ENCODE peak calls at places on chromosome 10, in four cellular contexts. One of them, this sample, is unnamed. For H3K27me3, the result is how much of the 10 kb centered on the place peaks cover.

GRCh38 chr10:95469676-95470075 is 91.5 kb downstream of the SORBS1 start:
- DNase-seq in NT2/D1: no peak
- DNase-seq in mammary epithelial cell: no peak
- DNase-seq in MM.1S: no peak
- DNase-seq in this sample: no peak

GRCh38 chr10:44383749-44384600 is 922 bp downstream of the CXCL12 start:
- DNase-seq in NT2/D1: no peak
- DNase-seq in mammary epithelial cell: peak
- DNase-seq in MM.1S: no peak
- DNase-seq in this sample: peak

GRCh38 chr10:31749293-31749692 is 179.3 kb downstream of the ARHGAP12 start:
- DNase-seq in NT2/D1: no peak
- DNase-seq in mammary epithelial cell: no peak
- DNase-seq in MM.1S: no peak
- DNase-seq in this sample: no peak

GRCh38 chr10:106795619-106796018 is 368.9 kb downstream of the SORCS1 start:
- DNase-seq in NT2/D1: peak
- DNase-seq in mammary epithelial cell: no peak
- DNase-seq in MM.1S: peak
- DNase-seq in this sample: peak

GRCh38 chr10:131947631-131948347 is 33.9 kb downstream of the BNIP3 start:
- DNase-seq in NT2/D1: no peak
- DNase-seq in mammary epithelial cell: peak
- DNase-seq in MM.1S: no peak
- DNase-seq in this sample: peak

GRCh38 chr10:121930729-121931085 is 2.9 kb upstream of the ATE1 start:
- DNase-seq in NT2/D1: no peak
- DNase-seq in mammary epithelial cell: no peak
- DNase-seq in MM.1S: no peak
- DNase-seq in this sample: no peak

GRCh38 chr10:135601-136464 is 578 bp downstream of the ZMYND11 start:
- DNase-seq in NT2/D1: no peak
- DNase-seq in mammary epithelial cell: peak
- DNase-seq in MM.1S: peak
- DNase-seq in this sample: peak

GRCh38 chr10:29578457-29578856 is 56.3 kb downstream of the SVIL start:
- DNase-seq in NT2/D1: no peak
- DNase-seq in mammary epithelial cell: no peak
- DNase-seq in MM.1S: no peak
- DNase-seq in this sample: no peak

GRCh38 chr10:13296476-13296875 is 3.4 kb downstream of the PHYH start:
- DNase-seq in NT2/D1: no peak
- DNase-seq in mammary epithelial cell: no peak
- DNase-seq in MM.1S: no peak
- DNase-seq in this sample: no peak

GRCh38 chr10:98259606-98260319 is 8.2 kb downstream of the LOXL4 start:
- DNase-seq in NT2/D1: no peak
- DNase-seq in mammary epithelial cell: no peak
- DNase-seq in MM.1S: no peak
- DNase-seq in this sample: no peak

GRCh38 chr10:73785721-73786511 is 510 bp downstream of the ZSWIM8 start:
- DNase-seq in NT2/D1: no peak
- DNase-seq in mammary epithelial cell: peak
- DNase-seq in MM.1S: peak
- DNase-seq in this sample: peak

GRCh38 chr10:47358457-47358856 is 10.3 kb downstream of the RBP3 start:
- DNase-seq in NT2/D1: no peak
- DNase-seq in mammary epithelial cell: no peak
- DNase-seq in MM.1S: no peak
- DNase-seq in this sample: no peak

GRCh38 chr10:128448796-128449195 is 322.6 kb upstream of the MKI67 start:
- DNase-seq in NT2/D1: no peak
- DNase-seq in mammary epithelial cell: no peak
- DNase-seq in MM.1S: no peak
- DNase-seq in this sample: no peak

GRCh38 chr10:88395677-88396076 is 187.4 kb downstream of the RNLS start:
- DNase-seq in NT2/D1: no peak
- DNase-seq in mammary epithelial cell: peak
- DNase-seq in MM.1S: no peak
- DNase-seq in this sample: no peak

GRCh38 chr10:71771821-71772617 is 1.3 kb downstream of the VSIR start:
- DNase-seq in NT2/D1: no peak
- DNase-seq in mammary epithelial cell: peak
- DNase-seq in MM.1S: no peak
- DNase-seq in this sample: peak
- H3K9ac ChIP-seq in NT2/D1: no peak
- H3K9ac ChIP-seq in mammary epithelial cell: peak
- H3K9ac ChIP-seq in MM.1S: no peak
- H3K9ac ChIP-seq in this sample: peak

DNA sequence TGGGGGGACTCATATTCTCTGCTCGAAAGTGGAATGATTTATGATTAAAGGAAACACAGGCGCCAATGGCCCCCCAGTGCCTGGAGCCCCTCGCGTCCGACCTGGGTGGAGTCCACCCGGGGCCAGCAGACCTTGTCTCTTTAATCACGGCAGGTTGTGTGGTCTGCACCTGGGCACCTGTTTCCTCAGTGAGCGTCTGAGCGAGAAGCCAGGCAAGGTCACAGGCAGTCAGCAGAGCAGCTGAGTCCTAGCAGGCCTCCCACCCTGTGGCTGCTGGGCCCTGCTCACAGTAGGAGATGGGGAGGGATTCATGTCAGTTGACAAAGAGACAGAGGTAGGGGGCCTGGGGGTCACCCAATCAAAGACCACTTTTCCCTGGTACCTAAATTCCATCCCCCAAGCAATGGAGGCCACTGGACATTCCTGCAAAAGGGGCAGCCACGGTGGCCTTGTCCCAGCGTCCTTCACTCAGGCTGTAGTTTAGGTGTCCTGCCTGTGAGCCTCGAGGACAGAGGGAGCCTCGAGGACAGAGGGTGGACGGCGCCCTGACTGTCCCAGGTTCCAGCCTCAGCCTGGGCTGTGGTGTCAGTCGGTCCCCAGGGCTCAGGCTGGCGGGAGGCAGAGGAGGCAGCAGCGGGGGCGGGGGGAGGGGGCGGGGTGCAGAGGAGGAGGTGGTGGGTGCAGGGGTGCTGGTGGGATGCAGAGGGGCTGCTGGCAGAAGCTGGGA is 49.5 kb upstream of the CFAP46 start:
- DNase-seq in NT2/D1: no peak
- DNase-seq in mammary epithelial cell: no peak
- DNase-seq in MM.1S: no peak
- DNase-seq in this sample: no peak
- H3K27me3 ChIP-seq in NT2/D1: under half
- H3K27me3 ChIP-seq in mammary epithelial cell: under half
- H3K27me3 ChIP-seq in MM.1S: half or more
- H3K27me3 ChIP-seq in this sample: under half

DNA sequence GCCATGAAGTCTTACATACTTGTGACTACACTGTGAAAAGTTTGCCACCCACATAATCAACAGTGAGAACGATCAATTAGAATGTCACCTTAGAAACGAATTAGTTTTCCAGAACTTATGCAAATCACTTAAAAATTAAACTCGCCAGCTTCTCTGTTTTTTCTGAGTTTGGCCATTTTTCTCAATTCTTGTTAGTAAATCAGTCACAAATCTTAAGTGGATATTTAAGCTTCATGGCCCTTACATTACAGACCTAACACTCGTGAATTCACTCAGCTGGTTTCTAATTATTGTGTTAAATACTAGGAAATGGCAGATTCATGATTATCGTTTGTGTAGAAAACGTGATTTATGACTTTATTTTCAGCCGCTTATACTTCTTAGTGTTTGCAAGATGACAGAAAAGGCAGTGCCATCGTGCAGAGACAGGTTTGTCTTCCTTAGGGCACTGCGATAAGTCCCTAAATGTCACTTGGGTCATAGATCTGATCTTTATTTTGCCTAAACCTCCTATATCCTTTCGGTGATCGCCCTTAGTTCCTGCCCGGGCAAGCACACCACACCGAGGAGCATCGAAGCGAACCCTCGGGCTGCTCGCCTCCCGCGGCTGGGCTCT is 605 bp upstream of the CELF2 start:
- DNase-seq in NT2/D1: no peak
- DNase-seq in mammary epithelial cell: no peak
- DNase-seq in MM.1S: no peak
- DNase-seq in this sample: no peak
- H3K9ac ChIP-seq in NT2/D1: peak
- H3K9ac ChIP-seq in mammary epithelial cell: no peak
- H3K9ac ChIP-seq in MM.1S: peak
- H3K9ac ChIP-seq in this sample: peak

GRCh38 chr10:59995862-59996261 is 89.5 kb upstream of the CCDC6 start:
- DNase-seq in NT2/D1: no peak
- DNase-seq in mammary epithelial cell: no peak
- DNase-seq in MM.1S: no peak
- DNase-seq in this sample: no peak

GRCh38 chr10:59985639-59986038 is 79.3 kb upstream of the CCDC6 start:
- DNase-seq in NT2/D1: no peak
- DNase-seq in mammary epithelial cell: no peak
- DNase-seq in MM.1S: no peak
- DNase-seq in this sample: no peak

GRCh38 chr10:59993931-59994330 is 87.6 kb upstream of the CCDC6 start:
- DNase-seq in NT2/D1: no peak
- DNase-seq in mammary epithelial cell: peak
- DNase-seq in MM.1S: no peak
- DNase-seq in this sample: no peak

GRCh38 chr10:59991661-59992060 is 85.3 kb upstream of the CCDC6 start:
- DNase-seq in NT2/D1: no peak
- DNase-seq in mammary epithelial cell: peak
- DNase-seq in MM.1S: no peak
- DNase-seq in this sample: no peak

DNA sequence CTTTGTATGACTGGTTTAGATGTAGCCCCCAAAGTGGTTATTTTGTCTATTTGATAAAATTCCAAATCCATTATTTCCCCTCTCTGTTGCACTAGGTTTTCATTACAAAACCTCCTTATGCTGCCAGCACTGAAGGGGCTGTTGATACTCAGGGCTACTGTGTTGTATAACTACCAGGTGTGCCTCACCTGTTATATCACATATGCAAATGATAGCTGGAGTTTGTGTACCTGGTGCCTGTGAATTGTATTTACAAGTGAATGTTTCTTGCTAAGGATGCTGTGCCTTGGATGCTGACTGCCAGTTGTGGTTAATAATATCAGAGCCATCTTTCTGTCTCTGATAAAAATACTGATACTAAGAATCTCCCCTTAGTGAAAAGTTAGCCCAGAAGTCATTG is 84.8 kb upstream of the CCDC6 start:
- DNase-seq in NT2/D1: no peak
- DNase-seq in mammary epithelial cell: no peak
- DNase-seq in MM.1S: no peak
- DNase-seq in this sample: no peak
- H3K27me3 ChIP-seq in NT2/D1: under half
- H3K27me3 ChIP-seq in mammary epithelial cell: under half
- H3K27me3 ChIP-seq in MM.1S: under half
- H3K27me3 ChIP-seq in this sample: under half

DNA sequence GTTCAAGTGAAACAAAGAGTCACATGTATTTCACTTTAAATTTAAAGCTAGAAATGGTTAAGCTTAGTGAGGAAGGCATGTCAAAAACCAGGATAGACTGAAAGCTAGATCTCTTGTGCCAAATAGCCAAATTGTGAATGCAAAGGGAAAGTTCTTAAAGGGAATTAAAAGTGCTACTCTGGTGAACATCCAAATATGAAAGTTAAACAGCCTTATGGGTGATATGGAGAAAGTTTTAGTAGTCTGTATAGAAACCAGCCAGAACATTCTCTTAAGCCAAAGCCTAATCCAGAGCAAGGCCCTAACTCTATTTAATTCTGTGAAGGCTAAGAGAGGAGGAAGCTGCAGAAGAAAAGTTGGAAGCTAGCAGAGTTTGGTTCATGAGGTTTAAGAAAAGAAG is 47.1 kb downstream of the MXI1 start:
- DNase-seq in NT2/D1: no peak
- DNase-seq in mammary epithelial cell: no peak
- DNase-seq in MM.1S: peak
- DNase-seq in this sample: no peak
- H3K9ac ChIP-seq in NT2/D1: no peak
- H3K9ac ChIP-seq in mammary epithelial cell: no peak
- H3K9ac ChIP-seq in MM.1S: no peak
- H3K9ac ChIP-seq in this sample: no peak

GRCh38 chr10:43230909-43231522 is 35.8 kb downstream of the RASGEF1A start:
- DNase-seq in NT2/D1: no peak
- DNase-seq in mammary epithelial cell: no peak
- DNase-seq in MM.1S: no peak
- DNase-seq in this sample: no peak
- H3K27me3 ChIP-seq in NT2/D1: half or more
- H3K27me3 ChIP-seq in mammary epithelial cell: under half
- H3K27me3 ChIP-seq in MM.1S: under half
- H3K27me3 ChIP-seq in this sample: half or more

GRCh38 chr10:21369697-21370096 is 155.8 kb downstream of the SKIDA1 start:
- DNase-seq in NT2/D1: no peak
- DNase-seq in mammary epithelial cell: no peak
- DNase-seq in MM.1S: no peak
- DNase-seq in this sample: no peak
- H3K9ac ChIP-seq in NT2/D1: no peak
- H3K9ac ChIP-seq in mammary epithelial cell: no peak
- H3K9ac ChIP-seq in MM.1S: no peak
- H3K9ac ChIP-seq in this sample: no peak

This sample was measured in adipocyte.